ENCODE peak calls at places on chromosomes 4 and X, in seven cellular contexts. E, S, D, Y, A, G and H are unnamed samples.

GRCh38 chr4:111961806-111962205 is 183.4 kb upstream of the FAM241A start:
- DNase-seq in E (no peak), S (no peak), D (no peak), Y (no peak), A (no peak), G (no peak), H (no peak)

GRCh38 chrX:109997786-109998452 is 5.0 kb upstream of the TMEM164 start:
- DNase-seq in E (no peak), S (no peak), D (no peak), Y (no peak), A (no peak), G (no peak), H (no peak)

GRCh38 chrX:15515931-15516330 is 15.3 kb downstream of the BMX start:
- DNase-seq in E (no peak), S (no peak), D (no peak), Y (no peak), A (no peak), G (no peak), H (peak)

GRCh38 chr4:8538703-8539567 is 41.3 kb upstream of the GPR78 start:
- DNase-seq in E (peak), S (no peak), D (peak), Y (no peak), A (no peak), G (no peak), H (no peak)

GRCh38 chr4:30714408-30715031 is 5.6 kb upstream of the PCDH7 start:
- DNase-seq in E (peak), S (peak), D (peak), Y (no peak), A (peak), G (peak), H (no peak)

GRCh38 chr4:92303621-92304027 is at the start of gene GRID2:
- DNase-seq in E (peak), S (no peak), D (peak), Y (no peak), A (no peak), G (peak), H (no peak)

GRCh38 chr4:54096563-54096962 is 3.4 kb upstream of the GSX2 start:
- DNase-seq in E (no peak), S (no peak), D (no peak), Y (no peak), A (no peak), G (no peak), H (no peak)

GRCh38 chrX:39158801-39159657 is 357.8 kb downstream of the MID1IP1 start:
- DNase-seq in E (no peak), S (peak), D (peak), Y (no peak), A (peak), G (no peak), H (no peak)

GRCh38 chr4:169404959-169405358 is 134.2 kb upstream of the SH3RF1 start:
- DNase-seq in E (no peak), S (no peak), D (no peak), Y (no peak), A (no peak), G (peak), H (peak)

GRCh38 chrX:136656596-136656995 is 8.6 kb downstream of the CD40LG start:
- DNase-seq in E (no peak), S (no peak), D (no peak), Y (no peak), A (no peak), G (no peak), H (no peak)

GRCh38 chr4:72286185-72286584 is 254.4 kb downstream of the NPFFR2 start:
- DNase-seq in E (no peak), S (peak), D (peak), Y (no peak), A (no peak), G (no peak), H (peak)

GRCh38 chrX:2756534-2756933 is 4.7 kb downstream of the XG start:
- DNase-seq in E (no peak), S (no peak), D (no peak), Y (no peak), A (no peak), G (no peak), H (no peak)

GRCh38 chrX:15299945-15300851 is 15.2 kb downstream of the ASB11 start:
- DNase-seq in E (no peak), S (no peak), D (peak), Y (no peak), A (no peak), G (peak), H (peak)